ENCODE peak calls at places on chromosome 2, in six cellular contexts. E is CD8-positive, alpha-beta T cell; C is tibial artery; A is NB4; U is Peyer's patch; F is cardiac muscle cell. Y is an unnamed sample.

GRCh38 chr2:34849827-34850226 is 1250.7 kb upstream of the FAM98A start:
- DNase-seq in C (no peak), A (no peak), F (no peak), U (no peak), E (no peak), Y (no peak)

GRCh38 chr2:196592912-196593881 is 46.3 kb upstream of the CCDC150 start:
- DNase-seq in U (no peak), C (no peak), A (peak), F (peak), E (no peak), Y (peak)

GRCh38 chr2:70939001-70939846 is 3.5 kb downstream of the ATP6V1B1 start:
- DNase-seq in E (no peak), C (peak), A (no peak), U (no peak), F (no peak), Y (no peak)

GRCh38 chr2:47070920-47071824 is 83.9 kb downstream of the STPG4 start:
- DNase-seq in C (peak), E (peak), U (peak), F (no peak), A (peak), Y (peak)

GRCh38 chr2:101446869-101447268 is 28.0 kb downstream of the RFX8 start:
- DNase-seq in A (peak), E (no peak), U (no peak), F (no peak), C (no peak), Y (no peak)

GRCh38 chr2:117980381-117980780 is 33.5 kb downstream of the CCDC93 start:
- DNase-seq in A (no peak), E (no peak), F (no peak), C (no peak), U (no peak), Y (no peak)

GRCh38 chr2:215899111-215900074 is 114.0 kb downstream of the MREG start:
- DNase-seq in F (no peak), C (no peak), E (no peak), U (no peak), A (no peak), Y (no peak)

GRCh38 chr2:175432021-175432420 is 250.5 kb upstream of the ATP5MC3 start:
- DNase-seq in F (no peak), C (no peak), E (no peak), A (no peak), U (no peak), Y (no peak)

GRCh38 chr2:135798762-135799161 is 38.2 kb downstream of the LCT start:
- DNase-seq in F (no peak), E (no peak), C (no peak), A (no peak), U (no peak), Y (no peak)

GRCh38 chr2:197088694-197089093 is 162.2 kb upstream of the PGAP1 start:
- DNase-seq in A (peak), C (no peak), U (no peak), F (no peak), E (no peak), Y (no peak)

GRCh38 chr2:126932529-126932928 is 33.8 kb downstream of the TEX51 start:
- DNase-seq in A (no peak), C (no peak), U (no peak), E (no peak), F (no peak), Y (no peak)

GRCh38 chr2:222108957-222109595 is 189.7 kb downstream of the PAX3 start:
- DNase-seq in U (no peak), A (no peak), F (no peak), C (no peak), E (no peak), Y (no peak)

GRCh38 chr2:168814939-168815907 is 12.8 kb downstream of the NOSTRIN start:
- DNase-seq in E (no peak), F (peak), U (no peak), C (no peak), A (no peak), Y (no peak)

GRCh38 chr2:70995227-70995729 is 605 bp upstream of the TEX261 start:
- DNase-seq in F (peak), E (peak), U (peak), C (peak), A (peak), Y (no peak)

GRCh38 chr2:64283641-64284371 is 139.6 kb upstream of the PELI1 start:
- DNase-seq in A (no peak), U (peak), E (peak), F (no peak), C (no peak), Y (no peak)

GRCh38 chr2:238523158-238524110 is 96.7 kb downstream of the ASB1 start:
- DNase-seq in E (no peak), F (no peak), C (no peak), U (no peak), A (peak), Y (no peak)

GRCh38 chr2:1080984-1081383 is 130.3 kb downstream of the SNTG2 start:
- DNase-seq in C (no peak), F (no peak), A (no peak), U (no peak), E (no peak), Y (no peak)

GRCh38 chr2:98578231-98578630 is 30.1 kb downstream of the COA5 start:
- DNase-seq in E (no peak), F (no peak), C (no peak), U (no peak), A (no peak), Y (no peak)

GRCh38 chr2:145752091-145752806 is 1232.3 kb upstream of the ZEB2 start:
- DNase-seq in F (peak), E (no peak), U (no peak), A (peak), C (peak), Y (peak)

GRCh38 chr2:11855120-11855760 is 108.8 kb downstream of the LPIN1 start:
- DNase-seq in U (no peak), C (no peak), A (no peak), E (no peak), F (peak), Y (no peak)
- TF ChIP-seq CTCF in U (no peak), C (no peak), A (no peak), E (no peak), F (no peak), Y (no peak)

DNA sequence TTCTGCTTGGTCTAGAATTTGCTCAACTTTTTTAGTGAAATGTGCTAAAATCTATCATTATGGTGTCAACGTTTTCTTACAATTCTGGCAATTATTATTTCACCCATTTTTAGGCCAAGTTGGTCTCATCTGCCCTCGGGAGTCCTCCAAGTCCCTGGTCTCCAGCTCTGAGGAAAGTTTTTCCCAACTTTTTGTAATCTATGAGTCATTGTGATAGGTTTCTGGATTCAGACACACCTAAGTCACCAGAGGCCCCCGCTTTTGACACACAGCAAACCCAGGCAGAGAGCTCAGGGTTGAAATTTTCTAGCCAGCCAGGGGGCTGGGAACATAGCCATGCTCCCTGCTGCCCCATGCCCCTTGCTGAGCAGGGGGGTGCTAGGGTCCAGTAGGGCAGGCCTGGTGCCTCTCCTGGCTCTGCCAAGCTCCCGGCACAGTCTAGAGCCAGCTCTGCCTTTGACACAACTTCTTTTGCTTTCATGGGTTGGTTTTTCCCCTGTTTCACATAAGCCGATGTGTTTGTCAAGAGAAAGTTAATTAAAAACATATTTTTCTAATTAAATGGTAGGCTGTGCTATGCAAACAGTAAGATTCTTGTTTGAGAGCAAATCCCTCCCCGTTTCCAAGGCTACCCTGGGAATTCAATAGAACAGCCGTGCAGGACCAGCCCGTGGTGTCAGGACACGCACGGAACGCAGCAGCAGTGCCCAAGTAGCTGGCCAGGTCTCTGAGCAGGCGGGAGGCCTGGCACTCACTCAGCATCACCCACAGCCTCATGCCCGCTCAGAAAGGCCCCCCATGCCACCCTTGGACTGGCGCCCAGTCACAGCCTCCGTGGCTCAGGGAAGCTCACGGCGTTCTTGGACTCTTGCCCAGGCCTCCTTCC is 25.5 kb upstream of the SNED1 start:
- DNase-seq in C (no peak), A (no peak), E (no peak), F (no peak), U (no peak), Y (peak)
- H3K4me3 ChIP-seq in C (no peak), A (no peak), E (no peak), F (no peak), U (no peak), Y (no peak)

GRCh38 chr2:125516496-125517109 is 1139.4 kb upstream of the GYPC start:
- DNase-seq in F (peak), C (no peak), A (peak), E (no peak), U (no peak), Y (no peak)
- TF ChIP-seq CTCF in F (peak), C (no peak), A (peak), E (no peak), U (no peak), Y (peak)

DNA sequence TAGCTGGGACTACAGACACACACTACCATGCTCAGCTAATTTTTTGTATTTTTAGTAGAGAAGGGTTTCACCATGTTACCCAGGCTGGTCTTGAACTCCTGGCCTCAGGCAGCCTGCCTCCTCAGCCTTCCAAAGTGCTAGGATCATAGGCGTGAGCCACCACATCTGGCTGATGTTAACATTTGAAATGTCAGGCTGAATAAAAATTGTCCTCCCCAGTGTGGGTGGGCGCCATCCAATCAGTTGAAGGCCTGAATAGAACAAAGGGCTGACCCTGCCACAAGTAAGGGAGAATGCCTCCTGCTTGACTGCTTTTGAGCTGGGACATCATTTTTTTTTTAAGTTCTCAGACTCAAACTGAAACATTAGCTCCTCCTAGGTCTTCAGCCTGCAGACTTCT is 21.0 kb upstream of the RHOB start:
- DNase-seq in C (peak), F (no peak), U (no peak), E (no peak), A (no peak), Y (no peak)
- H3K4me3 ChIP-seq in C (no peak), F (no peak), U (no peak), E (no peak), A (no peak), Y (no peak)

GRCh38 chr2:41870948-41871522 is 176.8 kb upstream of the PKDCC start:
- DNase-seq in E (no peak), C (no peak), U (no peak), A (no peak), F (peak), Y (no peak)
- TF ChIP-seq CTCF in E (no peak), C (peak), U (peak), A (no peak), F (peak), Y (peak)

GRCh38 chr2:136844546-136844945 is 79.2 kb downstream of the THSD7B start:
- DNase-seq in F (no peak), A (no peak), U (no peak), E (no peak), C (no peak), Y (no peak)
- H3K4me3 ChIP-seq in F (no peak), A (no peak), U (no peak), E (no peak), C (no peak), Y (no peak)

GRCh38 chr2:120670771-120671480 is 64.7 kb upstream of the GLI2 start:
- DNase-seq in F (no peak), E (no peak), U (no peak), C (no peak), A (no peak), Y (no peak)
- TF ChIP-seq CTCF in F (no peak), E (no peak), U (no peak), C (no peak), A (no peak), Y (no peak)

GRCh38 chr2:219003267-219003634 is 10.0 kb upstream of the CRYBA2 start:
- DNase-seq in F (no peak), C (no peak), E (no peak), A (no peak), U (no peak), Y (no peak)

GRCh38 chr2:219003979-219004378 is 10.8 kb upstream of the CRYBA2 start:
- DNase-seq in U (no peak), F (no peak), C (no peak), E (no peak), A (no peak), Y (no peak)

GRCh38 chr2:219001577-219002394 is 8.6 kb upstream of the CRYBA2 start:
- DNase-seq in A (no peak), E (no peak), F (no peak), C (no peak), U (no peak), Y (peak)

GRCh38 chr2:219001100-219001576 is 7.9 kb upstream of the CRYBA2 start:
- DNase-seq in C (no peak), A (no peak), E (no peak), U (no peak), F (no peak), Y (no peak)

DNA sequence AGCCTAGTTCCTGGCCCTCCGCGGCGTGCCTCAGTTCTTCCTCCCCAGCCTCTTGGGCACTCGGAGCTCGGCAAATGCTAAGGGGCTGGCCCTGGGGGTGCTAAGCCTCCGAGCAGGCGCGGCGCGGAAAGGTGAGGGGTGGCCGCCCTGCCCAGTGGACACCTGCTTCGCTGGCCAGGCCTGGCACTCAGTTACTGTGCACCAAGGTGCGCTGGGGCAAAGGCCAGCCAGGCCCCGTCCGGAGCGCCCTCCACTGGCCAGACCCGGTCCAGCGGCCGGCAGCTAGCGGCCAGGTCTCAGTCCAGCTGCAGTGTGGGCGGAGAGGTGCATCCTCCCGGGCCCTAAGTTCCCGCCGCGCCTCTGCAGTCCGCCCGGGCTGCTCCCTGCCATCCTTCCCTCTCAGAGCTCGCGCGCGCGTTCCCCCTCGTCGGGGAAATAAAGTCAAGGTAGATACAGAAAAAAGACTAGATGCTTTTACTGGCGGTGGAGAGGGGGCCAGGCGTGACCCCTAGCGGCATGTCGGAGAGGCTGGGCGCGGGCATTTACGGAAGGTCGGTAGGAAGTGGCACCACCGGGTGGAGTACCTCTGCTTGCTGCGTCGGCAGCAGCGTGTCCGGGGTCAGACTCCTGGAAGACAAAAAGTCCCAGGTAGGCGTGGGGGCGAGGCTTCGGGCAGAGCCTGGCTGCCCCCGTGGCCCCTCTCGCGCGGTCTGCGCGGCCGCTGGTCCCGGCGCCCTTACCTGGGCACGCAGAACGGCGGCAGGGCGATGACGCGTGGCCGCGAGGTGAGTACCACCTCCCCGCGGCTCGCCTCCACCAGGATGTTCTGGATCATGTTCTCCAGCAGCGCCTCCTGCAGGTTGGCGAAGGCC is 9.4 kb upstream of the CRYBA2 start:
- DNase-seq in F (peak), A (no peak), U (peak), C (no peak), E (peak), Y (peak)
- H3K4me3 ChIP-seq in F (peak), A (no peak), U (peak), C (peak), E (peak), Y (peak)

DNA sequence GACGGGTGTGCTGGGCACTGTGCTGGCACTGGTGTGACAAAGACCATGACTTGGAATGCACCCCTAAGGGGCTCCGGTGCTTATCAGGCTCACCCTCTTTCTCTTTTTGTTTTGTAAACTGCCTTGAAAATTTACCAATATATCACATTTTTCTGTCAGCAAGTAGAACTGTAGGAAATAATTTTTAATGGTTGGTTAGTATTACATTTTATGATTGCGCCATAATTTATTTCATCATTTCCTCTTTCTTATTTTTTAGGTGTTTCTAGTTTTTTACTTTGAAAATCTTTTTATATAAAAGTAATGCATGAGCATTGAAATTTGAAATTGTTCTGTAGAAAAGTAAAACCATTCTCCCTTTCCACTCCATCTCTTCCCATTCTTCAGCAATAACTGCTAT is 100.9 kb downstream of the MMADHC start:
- DNase-seq in C (no peak), A (no peak), E (no peak), U (no peak), F (no peak), Y (no peak)
- TF ChIP-seq CTCF in C (no peak), A (no peak), E (no peak), U (no peak), F (no peak), Y (no peak)

DNA sequence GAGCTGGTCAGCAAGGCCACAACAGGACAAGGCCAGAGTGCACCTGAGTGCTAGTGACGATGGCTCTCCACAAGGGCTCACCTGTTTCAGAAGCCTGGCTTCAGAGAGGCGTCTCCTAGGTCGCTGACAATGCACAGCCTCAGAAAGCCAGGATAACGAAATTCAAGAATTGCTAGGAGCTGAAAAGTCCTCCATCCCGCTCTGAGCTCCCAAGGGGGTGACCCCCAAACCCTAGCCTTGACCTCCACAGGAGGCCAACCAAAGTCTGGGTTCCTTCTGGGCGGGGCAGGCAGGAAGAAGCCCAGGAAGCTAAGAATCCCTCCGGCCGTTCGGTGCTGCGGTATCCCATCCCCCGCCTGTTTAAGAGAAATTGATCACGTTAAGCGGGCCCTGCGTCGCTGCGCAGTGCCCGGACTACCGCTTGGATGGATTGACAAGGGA is 2.5 kb upstream of the OSR1 start:
- DNase-seq in E (no peak), A (no peak), C (no peak), U (no peak), F (no peak), Y (no peak)
- H3K4me3 ChIP-seq in E (peak), A (no peak), C (peak), U (peak), F (peak), Y (peak)